ENCODE peak calls at places on chromosomes 5 and 9, in ten cellular contexts. B is cardiac muscle cell; K is HuH-7; G is dermis blood vessel endothelial cell; I is iris pigment epithelial cell; U is fibroblast of mammary gland; W is NCI-H2081; R is activated CD4-positive, alpha-beta T cell treated with anti-CD3 and anti-CD28 coated beads for 48 hours; F is cerebellar cortex; X is CD8-positive, alpha-beta T cell. O is an unnamed sample.

GRCh38 chr5:131538177-131538593 is 96.8 kb downstream of the RAPGEF6 start:
- DNase-seq in G (no peak), I (peak; percentile 82), X (no peak), W (no peak), B (no peak), U (peak; percentile 86), R (no peak), K (no peak), F (no peak), O (peak; percentile 87)

GRCh38 chr9:121997791-121998190 is 95.3 kb downstream of the TTLL11 start:
- DNase-seq in W (no peak), R (no peak), X (no peak), U (peak; percentile 46), I (peak; percentile 69), G (peak; percentile 72), B (no peak), K (no peak), F (no peak), O (no peak)

GRCh38 chr5:17037751-17038150 is 101.7 kb upstream of the MYO10 start:
- DNase-seq in X (no peak), I (peak; percentile 48), W (no peak), U (peak; percentile 46), B (no peak), G (peak; percentile 83), K (no peak), F (no peak), R (no peak), O (peak; percentile 66)

GRCh38 chr5:67643531-67643930 is 446.9 kb upstream of the CD180 start:
- DNase-seq in R (no peak), K (no peak), B (no peak), U (no peak), X (no peak), W (no peak), G (no peak), F (no peak), I (no peak), O (no peak)

GRCh38 chr5:17203329-17204132 is 13.9 kb upstream of the BASP1 start:
- DNase-seq in I (peak; percentile 81), U (peak; percentile 83), R (no peak), G (peak; percentile 84), W (peak; percentile 81), B (peak; percentile 73), F (peak; percentile 81), X (no peak), K (peak; percentile 40), O (peak; percentile 84)

GRCh38 chr5:92544042-92544441 is 1037.0 kb downstream of the NR2F1-AS1 start:
- DNase-seq in B (no peak), K (no peak), W (no peak), U (no peak), F (no peak), I (peak; percentile 52), G (no peak), X (no peak), R (no peak), O (peak; percentile 42)

GRCh38 chr9:33620738-33621439 is 96.8 kb downstream of the ANKRD18B start:
- DNase-seq in X (no peak), W (peak; percentile 28), F (no peak), I (peak; percentile 82), G (no peak), U (peak; percentile 57), R (no peak), K (no peak), B (peak; percentile 13), O (peak; percentile 79)

GRCh38 chr9:100472725-100473261 is at the start of gene TMEFF1:
- DNase-seq in R (peak; percentile 70), I (no peak), W (peak; percentile 71), K (peak; percentile 80), U (no peak), B (peak; percentile 80), G (peak; percentile 70), F (peak; percentile 31), X (peak; percentile 41), O (peak; percentile 66)

GRCh38 chr9:121708768-121709488 is 57.5 kb downstream of the DAB2IP start:
- DNase-seq in F (peak; percentile 80), B (no peak), X (no peak), K (no peak), R (no peak), U (peak; percentile 13), G (no peak), I (peak; percentile 5), W (no peak), O (no peak)

GRCh38 chr9:36045610-36046009 is 8.9 kb downstream of the RECK start:
- DNase-seq in G (no peak), I (no peak), W (no peak), K (no peak), U (no peak), F (no peak), X (no peak), R (no peak), B (no peak), O (peak; percentile 49)

GRCh38 chr5:59522201-59522831 is 371.2 kb downstream of the PDE4D start:
- DNase-seq in U (no peak), K (no peak), B (no peak), R (no peak), W (no peak), G (no peak), I (no peak), F (no peak), X (no peak), O (peak; percentile 14)

GRCh38 chr9:73038613-73039012 is 85.8 kb upstream of the ALDH1A1 start:
- DNase-seq in G (no peak), B (no peak), R (no peak), K (no peak), W (no peak), I (peak; percentile 43), F (peak; percentile 10), X (no peak), U (peak; percentile 81), O (peak; percentile 44)